ENCODE peak calls at places on chromosomes 7 and 10, in nine cellular contexts. G is epithelial cell of esophagus, I is HCT116, B is pancreas, M is transverse colon, W is AG09309, E is AG04449, C is HL-60, J is brain microvascular endothelial cell. S is an unnamed sample.

GRCh38 chr10:103231047-103231551 is 14.6 kb upstream of the RPEL1 start:
- DNase-seq in G (peak; percentile 93), I (peak; percentile 49), B (peak; percentile 28), M (no peak), W (peak; percentile 84), E (peak; percentile 87), C (no peak), J (peak; percentile 92), S (peak; percentile 94)

GRCh38 chr10:101817542-101818118 is 614 bp downstream of the OGA start:
- DNase-seq in G (peak; percentile 97), I (peak; percentile 83), B (peak; percentile 78), M (peak; percentile 91), W (peak; percentile 81), E (peak; percentile 82), C (no peak), J (peak; percentile 92), S (peak; percentile 46)

GRCh38 chr10:5319863-5320262 is 44.9 kb upstream of the UCN3 start:
- DNase-seq in G (no peak), I (no peak), B (no peak), M (no peak), W (no peak), E (no peak), C (no peak), J (no peak), S (no peak)

GRCh38 chr10:78263521-78263988 is 229.9 kb downstream of the RPS24 start:
- DNase-seq in G (peak; percentile 54), I (no peak), B (no peak), M (no peak), W (peak; percentile 60), E (peak; percentile 54), C (no peak), J (peak; percentile 55), S (peak; percentile 18)

GRCh38 chr7:123966936-123967335 is 41.9 kb downstream of the SPAM1 start:
- DNase-seq in G (no peak), I (no peak), B (no peak), M (no peak), W (no peak), E (no peak), C (no peak), J (no peak), S (no peak)

GRCh38 chr7:94206295-94206694 is 188.4 kb upstream of the COL1A2 start:
- DNase-seq in G (no peak), I (no peak), B (no peak), M (no peak), W (no peak), E (no peak), C (no peak), J (no peak), S (no peak)

GRCh38 chr7:284762-285722 is 4.9 kb upstream of the FOXL3 start:
- DNase-seq in G (no peak), I (no peak), B (no peak), M (peak; percentile 75), W (no peak), E (no peak), C (no peak), J (no peak), S (no peak)

GRCh38 chr7:51315393-51316261 is 982 bp downstream of the COBL start:
- DNase-seq in G (peak; percentile 41), I (peak; percentile 50), B (peak; percentile 60), M (peak; percentile 78), W (no peak), E (no peak), C (no peak), J (no peak), S (peak; percentile 55)

GRCh38 chr7:2635810-2636701 is 4.3 kb downstream of the TTYH3 start:
- DNase-seq in G (no peak), I (no peak), B (no peak), M (no peak), W (no peak), E (no peak), C (no peak), J (no peak), S (no peak)

GRCh38 chr10:25501912-25502311 is 327.1 kb downstream of the GPR158 start:
- DNase-seq in G (no peak), I (no peak), B (no peak), M (no peak), W (no peak), E (no peak), C (no peak), J (no peak), S (no peak)

GRCh38 chr10:70903262-70903921 is 15.0 kb upstream of the PCBD1 start:
- DNase-seq in G (peak; percentile 49), I (no peak), B (peak; percentile 73), M (peak; percentile 56), W (no peak), E (no peak), C (no peak), J (peak; percentile 25), S (no peak)

GRCh38 chr7:31335161-31335888 is 5.2 kb downstream of the NEUROD6 start:
- DNase-seq in G (no peak), I (no peak), B (no peak), M (no peak), W (no peak), E (no peak), C (no peak), J (no peak), S (no peak)

DNA sequence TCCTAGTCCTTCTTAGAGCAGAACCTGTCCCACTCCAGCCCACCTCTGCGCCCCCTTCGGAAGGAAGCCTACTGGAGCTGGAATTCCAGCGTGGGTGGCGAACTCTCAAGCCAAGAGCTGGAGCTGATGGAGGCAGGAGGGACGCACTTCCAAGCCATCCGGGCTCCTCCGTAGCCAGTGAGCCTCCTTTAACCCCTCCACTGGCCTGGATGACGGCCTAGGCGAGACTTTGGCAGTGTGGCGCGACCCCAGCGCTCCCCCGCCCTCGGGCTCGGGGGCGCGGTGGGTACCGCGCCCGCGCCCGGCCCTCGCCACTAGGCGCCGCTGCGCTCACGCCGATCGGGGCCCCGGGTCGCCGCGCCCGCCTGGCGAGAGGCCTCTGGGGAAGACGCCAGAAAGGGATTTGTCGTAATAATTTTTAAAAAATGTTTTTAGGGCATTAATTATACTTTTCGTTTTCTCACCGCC is 5.1 kb upstream of the EMX2 start:
- DNase-seq in G (peak; percentile 24), I (no peak), B (peak; percentile 39), M (no peak), W (no peak), E (no peak), C (no peak), J (no peak), S (no peak)
- TF ChIP-seq CTCF in G (peak; percentile 14), I (peak; percentile 85), B (peak; percentile 46), M (peak; percentile 20), W (peak; percentile 15), E (peak; percentile 47), C (no peak), J (peak; percentile 35), S (peak; percentile 57)

DNA sequence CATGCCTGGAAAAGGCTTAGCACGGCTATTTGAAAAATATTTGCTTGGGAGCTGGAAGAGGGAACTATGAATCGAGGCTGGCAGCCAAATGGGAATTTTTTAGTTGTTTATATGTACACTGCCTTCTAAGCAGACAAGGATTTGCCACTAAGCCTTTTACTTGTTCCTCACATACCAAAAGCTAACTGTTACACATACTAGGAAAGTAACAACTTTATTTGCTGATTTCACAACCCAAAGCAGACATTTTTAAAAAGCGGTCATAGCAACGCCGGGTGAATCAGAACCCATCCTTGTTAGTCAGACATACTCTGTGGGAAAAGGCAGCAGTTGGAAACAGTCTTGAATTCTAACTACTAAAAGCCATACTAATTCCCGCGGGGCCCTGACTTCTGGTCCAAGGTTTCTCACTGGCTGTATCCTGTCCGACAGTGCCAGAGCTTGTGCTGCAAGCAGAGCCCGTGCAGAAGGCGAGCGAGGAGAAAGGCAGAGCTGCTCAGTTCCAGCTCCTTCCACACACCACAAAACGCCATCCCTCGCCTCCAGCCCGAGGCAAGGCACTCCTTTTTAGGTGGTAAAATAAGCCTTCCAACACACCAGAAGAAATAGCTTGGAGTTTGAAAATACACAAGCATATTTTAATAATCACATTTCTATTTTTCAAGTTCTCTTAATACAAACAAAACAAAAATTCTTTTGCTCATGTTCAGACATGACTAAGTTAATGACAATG is 89.2 kb downstream of the RNF216 start:
- DNase-seq in G (peak; percentile 97), I (no peak), B (peak; percentile 41), M (peak; percentile 50), W (peak; percentile 96), E (peak; percentile 98), C (no peak), J (peak; percentile 97), S (peak; percentile 91)
- H3K4me3 ChIP-seq in G (peak overlapping the region; percentile 34), I (no peak overlapping the region), B (no peak overlapping the region), M (no peak overlapping the region), W (peak overlapping the region; percentile 12), E (peak overlapping the region; percentile 38), C (no peak overlapping the region), J (peak overlapping the region; percentile 29), S (no peak overlapping the region)

GRCh38 chr10:16915308-16915707 is 98.1 kb upstream of the RSU1 start:
- DNase-seq in G (no peak), I (no peak), B (no peak), M (no peak), W (no peak), E (no peak), C (no peak), J (no peak), S (no peak)
- TF ChIP-seq CTCF in G (no peak), I (peak; percentile 26), B (no peak), M (no peak), W (no peak), E (no peak), C (no peak), J (peak; percentile 31), S (peak; percentile 15)

GRCh38 chr7:128911441-128912031 is 1.0 kb upstream of the KCP start:
- DNase-seq in G (no peak), I (no peak), B (no peak), M (peak; percentile 55), W (no peak), E (no peak), C (no peak), J (no peak), S (no peak)
- H3K4me3 ChIP-seq in G (no peak overlapping the region), I (no peak overlapping the region), B (no peak overlapping the region), M (no peak overlapping the region), W (no peak overlapping the region), E (no peak overlapping the region), C (no peak overlapping the region), J (no peak overlapping the region), S (peak overlapping the region; percentile 8)

GRCh38 chr10:57593983-57594573 is 673.6 kb downstream of the IPMK start:
- DNase-seq in G (no peak), I (no peak), B (no peak), M (no peak), W (no peak), E (no peak), C (no peak), J (no peak), S (no peak)
- TF ChIP-seq CTCF in G (no peak), I (no peak), B (no peak), M (no peak), W (no peak), E (no peak), C (no peak), J (no peak), S (no peak)

DNA sequence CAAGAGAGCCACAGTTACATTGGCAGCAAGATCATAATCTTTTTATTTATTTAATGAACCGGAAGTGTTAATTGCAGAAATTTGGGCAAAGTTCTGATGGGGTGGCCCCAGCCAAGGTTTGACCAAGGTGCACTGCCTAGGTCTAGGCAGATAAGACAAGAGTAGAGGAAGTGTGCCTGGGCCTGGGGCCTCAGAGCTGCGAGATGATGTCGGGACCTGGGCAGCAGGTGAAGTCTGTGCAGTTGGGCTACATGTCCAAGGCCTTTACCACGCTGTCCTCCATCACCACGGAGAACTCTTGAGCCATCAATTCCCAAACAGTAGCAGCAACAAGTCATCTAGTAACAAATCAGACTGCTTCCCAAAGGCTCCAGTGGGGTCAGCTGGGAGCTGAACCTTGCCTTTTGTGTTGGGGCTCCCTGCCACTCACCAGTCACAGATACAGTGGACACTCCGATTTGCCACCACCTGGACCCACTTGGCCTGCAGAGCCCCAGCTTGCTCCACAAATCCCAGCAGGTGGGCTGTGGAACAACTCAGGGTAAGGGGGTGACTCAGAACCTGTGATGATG is 52.5 kb upstream of the COMTD1 start:
- DNase-seq in G (no peak), I (no peak), B (no peak), M (no peak), W (no peak), E (no peak), C (no peak), J (no peak), S (no peak)
- H3K4me3 ChIP-seq in G (no peak overlapping the region), I (no peak overlapping the region), B (no peak overlapping the region), M (no peak overlapping the region), W (no peak overlapping the region), E (no peak overlapping the region), C (no peak overlapping the region), J (no peak overlapping the region), S (no peak overlapping the region)

S was measured in epithelial cell of proximal tubule.